ENCODE peak calls at places on chromosomes 6 and 20, in four cellular contexts. B is H1, P is GM12878, X is HepG2. F is an unnamed sample.

GRCh38 chr6:158283304-158284005 is 28.8 kb upstream of the TULP4 start:
- DNase-seq in X (no peak), P (no peak), B (no peak), F (peak; percentile 20)

GRCh38 chr6:16800942-16801341 is 39.7 kb upstream of the ATXN1 start:
- DNase-seq in P (no peak), B (no peak), X (no peak), F (no peak)

GRCh38 chr6:159594106-159594749 is 98.8 kb downstream of the SOD2 start:
- DNase-seq in B (no peak), X (no peak), P (no peak), F (no peak)

GRCh38 chr6:168992696-168993185 is 260.9 kb downstream of the THBS2 start:
- DNase-seq in P (no peak), B (no peak), X (no peak), F (no peak)

GRCh38 chr6:149445095-149445466 is 39.7 kb downstream of the ZC3H12D start:
- DNase-seq in B (no peak), X (no peak), P (no peak), F (no peak)

GRCh38 chr20:62897666-62898065 is 28.6 kb downstream of the DIDO1 start:
- DNase-seq in B (no peak), P (no peak), X (no peak), F (no peak)

GRCh38 chr6:156933201-156934053 is 156.2 kb downstream of the ARID1B start:
- DNase-seq in P (no peak), X (peak; percentile 93), B (no peak), F (no peak)

GRCh38 chr6:158911746-158912158 is 88.2 kb downstream of the RSPH3 start:
- DNase-seq in P (peak; percentile 30), X (no peak), B (no peak), F (no peak)

GRCh38 chr20:409697-410559 is 1.8 kb downstream of the RBCK1 start:
- DNase-seq in B (no peak), P (no peak), X (no peak), F (no peak)

GRCh38 chr6:29501106-29501505 is 13.3 kb upstream of the MAS1L start:
- DNase-seq in P (no peak), B (peak; percentile 35), X (no peak), F (no peak)

GRCh38 chr20:24395151-24395550 is 74.3 kb upstream of the SYNDIG1 start:
- DNase-seq in X (no peak), B (no peak), P (no peak), F (no peak)

GRCh38 chr6:20707166-20707485 is 172.9 kb downstream of the CDKAL1 start:
- DNase-seq in P (no peak), B (no peak), X (peak; percentile 52), F (no peak)

GRCh38 chr20:25353754-25354705 is 36.6 kb downstream of the ABHD12 start:
- DNase-seq in X (no peak), P (no peak), B (no peak), F (no peak)

GRCh38 chr6:139150915-139151314 is 16.0 kb downstream of the HECA start:
- DNase-seq in X (no peak), B (no peak), P (no peak), F (no peak)

GRCh38 chr20:16927031-16927430 is 178.9 kb downstream of the OTOR start:
- DNase-seq in B (no peak), P (no peak), X (no peak), F (no peak)

GRCh38 chr6:167893416-167893815 is 66.7 kb downstream of the AFDN start:
- DNase-seq in B (no peak), P (no peak), X (peak; percentile 6), F (no peak)

DNA sequence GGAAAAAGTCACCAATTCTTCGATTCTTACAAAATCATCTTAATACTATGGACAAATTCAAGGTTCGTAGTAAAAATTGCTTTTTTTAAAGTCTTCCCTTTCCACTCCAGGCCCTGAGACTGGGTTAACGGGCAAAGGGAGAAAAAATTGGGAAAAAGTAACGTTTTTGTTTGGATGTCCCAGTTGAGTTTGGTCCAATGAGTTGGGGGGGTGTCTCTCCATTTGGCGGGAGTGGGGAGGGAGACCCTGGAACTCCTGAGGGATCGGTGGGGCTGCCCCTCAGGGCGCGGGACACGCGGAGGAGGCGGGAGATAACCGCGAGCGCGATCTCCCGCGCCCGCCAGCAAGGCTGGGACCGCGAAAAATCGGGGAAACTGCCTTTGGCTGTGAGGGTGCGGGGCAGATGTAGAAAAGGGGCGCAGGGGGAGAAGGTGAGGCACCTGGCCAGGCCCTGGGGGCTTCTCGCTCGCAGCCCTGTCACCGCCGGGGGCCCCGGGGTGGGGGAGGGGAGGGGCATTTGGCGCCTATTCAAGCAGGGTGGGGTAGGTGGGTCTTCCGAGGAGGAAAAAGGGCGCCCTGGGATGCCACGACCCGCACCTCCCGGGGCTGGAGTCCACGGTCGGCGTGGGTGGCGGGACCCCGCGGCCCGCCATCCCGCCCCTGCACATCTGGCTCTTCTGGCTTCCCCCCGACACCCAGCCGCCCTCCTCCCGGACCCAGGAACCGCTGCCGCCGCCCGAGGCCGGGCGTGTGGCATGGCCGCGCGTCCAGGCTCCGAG is 663 bp downstream of the FBXO5 start:
- DNase-seq in P (no peak), X (no peak), B (peak; percentile 54), F (no peak)
- H3K4me1 ChIP-seq in P (peaks cover 7% of the 10 kb centered on the region), X (peaks cover 62% of the 10 kb centered on the region), B (peaks cover 6% of the 10 kb centered on the region), F (no peaks in the 10 kb centered on the region)

DNA sequence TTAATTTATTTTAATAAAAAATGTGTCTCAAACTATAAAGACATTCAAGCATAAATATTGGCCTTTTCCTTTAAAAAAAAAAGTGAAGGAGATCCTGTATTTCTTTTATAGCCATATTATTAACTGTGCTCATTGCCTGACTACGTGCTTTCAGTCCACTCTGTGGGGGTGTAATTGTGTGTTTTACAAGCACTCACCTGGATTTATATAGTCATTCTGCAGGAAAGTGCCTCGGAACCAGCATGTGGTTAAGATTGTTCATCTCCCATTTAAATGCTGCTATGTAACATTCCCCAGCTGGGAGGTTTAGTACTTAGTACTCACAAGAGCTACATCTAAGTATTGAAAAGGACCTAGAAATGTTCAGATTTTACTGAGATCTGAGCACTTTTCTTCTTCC is 47.9 kb upstream of the SLC22A16 start:
- DNase-seq in B (no peak), P (no peak), X (no peak), F (no peak)
- TF ChIP-seq SUZ12 in B (no peak), P (no peak), X (no peak), F (no peak)

DNA sequence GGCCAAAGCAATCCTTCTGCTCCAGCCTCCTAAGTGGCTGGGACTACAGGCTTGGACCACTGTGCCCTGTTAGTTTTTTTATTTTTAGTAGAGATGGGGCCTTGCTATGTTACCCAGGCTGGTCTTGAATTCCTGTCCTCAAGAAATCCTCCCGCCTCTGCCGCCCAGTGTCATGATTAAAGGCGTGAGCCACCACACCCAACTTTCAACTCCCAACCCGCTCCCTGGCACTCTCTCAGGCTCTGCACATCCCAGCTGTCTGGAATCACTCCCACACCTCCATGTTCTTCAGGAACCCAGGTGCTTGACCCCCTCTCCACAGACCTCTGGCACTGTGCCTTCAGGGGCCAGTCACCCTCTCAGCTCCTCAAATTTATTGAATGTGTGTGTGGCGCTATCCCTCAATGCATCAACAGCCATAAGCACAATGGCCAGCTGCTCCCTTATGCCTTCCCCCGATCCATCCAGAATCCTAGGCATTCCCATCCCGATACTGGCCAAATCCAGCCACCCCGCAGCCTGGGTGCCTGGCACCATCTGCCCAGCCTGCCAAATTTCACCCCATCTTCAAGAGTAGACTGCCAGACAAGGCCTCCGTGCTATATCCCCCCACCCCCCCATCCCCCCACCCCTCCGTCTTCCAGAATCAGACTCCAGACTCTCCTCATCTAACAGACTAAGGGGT is 647 bp upstream of the POU5F1 start:
- DNase-seq in X (no peak), B (peak; percentile 64), P (no peak), F (no peak)
- H3K4me1 ChIP-seq in X (no peaks in the 10 kb centered on the region), B (peaks cover 41% of the 10 kb centered on the region), P (peaks cover under 1% of the 10 kb centered on the region), F (peaks cover 12% of the 10 kb centered on the region)

DNA sequence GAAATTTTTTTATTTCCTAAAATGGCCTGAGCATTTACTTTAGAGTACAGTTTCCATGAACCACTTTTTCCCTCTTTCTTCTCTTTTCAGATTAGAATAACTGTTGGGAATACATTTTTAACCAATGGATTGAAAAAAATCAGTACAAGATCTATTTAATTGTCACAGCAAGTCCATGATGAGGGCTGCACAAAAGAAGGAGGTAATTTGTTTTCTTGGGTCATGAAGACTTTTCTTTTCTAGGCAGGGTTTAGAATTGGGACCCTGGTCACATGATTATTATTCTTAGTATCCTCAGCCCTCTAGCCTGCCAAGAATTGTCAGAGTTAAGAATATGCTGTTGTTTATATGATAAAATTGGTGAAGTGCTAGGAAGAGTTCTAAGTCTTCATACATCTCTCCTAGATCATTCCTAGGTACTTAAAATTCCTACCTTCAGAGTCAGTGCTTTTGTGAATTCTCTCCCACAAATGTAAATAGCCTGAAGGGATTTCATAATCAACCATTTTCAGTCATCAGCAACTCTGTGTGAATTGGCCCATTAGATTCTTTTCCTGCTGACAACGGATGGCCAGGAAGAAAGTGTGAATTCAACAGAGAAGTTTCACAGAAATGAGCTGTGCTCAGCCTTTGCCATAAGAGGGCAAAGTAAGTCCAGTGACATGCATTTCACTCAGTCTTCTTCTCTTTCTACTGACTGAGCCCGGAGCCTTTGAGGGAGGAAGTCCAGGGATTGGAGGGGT is 32.4 kb upstream of the TPBG start:
- DNase-seq in X (no peak), P (no peak), B (no peak), F (no peak)
- TF ChIP-seq SUZ12 in X (no peak), P (no peak), B (no peak), F (no peak)

GRCh38 chr6:42566614-42567208 is 2.9 kb downstream of the UBR2 start:
- DNase-seq in X (no peak), B (no peak), P (no peak), F (no peak)
- H3K4me1 ChIP-seq in X (peaks cover 49% of the 10 kb centered on the region), B (no peaks in the 10 kb centered on the region), P (peaks cover 3% of the 10 kb centered on the region), F (no peaks in the 10 kb centered on the region)

GRCh38 chr6:126063512-126064146 is 77.3 kb downstream of the TRMT11 start:
- DNase-seq in X (no peak), B (no peak), P (no peak), F (no peak)
- TF ChIP-seq SUZ12 in X (no peak), B (no peak), P (no peak), F (no peak)

GRCh38 chr6:31575335-31575901 is at the start of gene TNF:
- DNase-seq in X (no peak), B (no peak), P (peak; percentile 91), F (no peak)
- H3K4me1 ChIP-seq in X (peaks cover 4% of the 10 kb centered on the region), B (no peaks in the 10 kb centered on the region), P (peaks cover 57% of the 10 kb centered on the region), F (peaks cover 12% of the 10 kb centered on the region)

GRCh38 chr6:34344314-34344713 is 48.2 kb downstream of the NUDT3 start:
- DNase-seq in P (no peak), B (no peak), X (no peak), F (no peak)
- TF ChIP-seq SUZ12 in P (no peak), B (no peak), X (no peak), F (no peak)